ENCODE peak calls at places on chromosomes 6 and 20, in eight cellular contexts. L is CD8-positive, alpha-beta T cell; D is fibroblast of lung; Q is heart right ventricle; V is stomach; Y is right atrium auricular region; K is colonic mucosa; E is A673. T is an unnamed sample.

GRCh38 chr6:56399250-56399671 is 151.9 kb upstream of the COL21A1 start:
- DNase-seq in Y (no peak), Q (no peak), E (no peak), K (no peak), L (no peak), V (no peak), D (peak; percentile 63), T (no peak)

GRCh38 chr6:153150767-153151440 is 19.8 kb upstream of the RGS17 start:
- DNase-seq in Q (no peak), V (peak; percentile 31), L (no peak), E (no peak), K (no peak), Y (no peak), D (no peak), T (no peak)

GRCh38 chr6:119142051-119142450 is 63.6 kb upstream of the FAM184A start:
- DNase-seq in V (no peak), Q (no peak), Y (no peak), E (no peak), L (no peak), D (no peak), K (no peak), T (no peak)

GRCh38 chr6:30883743-30884520 is at the start of gene DDR1:
- DNase-seq in Y (no peak), Q (peak; percentile 73), E (peak; percentile 83), V (peak; percentile 89), L (peak; percentile 46), D (peak; percentile 60), K (peak; percentile 86), T (peak; percentile 89)

GRCh38 chr6:147132889-147133288 is 71.3 kb upstream of the STXBP5 start:
- DNase-seq in V (no peak), E (peak; percentile 32), Y (no peak), Q (no peak), L (no peak), D (peak; percentile 76), K (no peak), T (no peak)

GRCh38 chr6:125300992-125301434 is 754 bp downstream of the HDDC2 start:
- DNase-seq in D (peak; percentile 47), Q (no peak), Y (no peak), L (no peak), E (no peak), K (no peak), V (no peak), T (no peak)

GRCh38 chr20:1900321-1900791 is 5.1 kb downstream of the SIRPA start:
- DNase-seq in Y (no peak), L (no peak), Q (peak; percentile 23), K (peak; percentile 47), E (peak; percentile 87), D (peak; percentile 81), V (peak; percentile 35), T (peak; percentile 74)

GRCh38 chr6:148760143-148760505 is 13.3 kb downstream of the UST start:
- DNase-seq in E (no peak), L (no peak), K (no peak), D (no peak), Q (no peak), Y (no peak), V (no peak), T (no peak)

GRCh38 chr6:125852587-125852986 is 61.8 kb downstream of the NCOA7 start:
- DNase-seq in L (no peak), Y (no peak), D (no peak), Q (no peak), K (no peak), E (no peak), V (no peak), T (no peak)

GRCh38 chr6:21491955-21492354 is 101.6 kb upstream of the SOX4 start:
- DNase-seq in E (no peak), Y (no peak), K (no peak), L (no peak), V (no peak), D (no peak), Q (no peak), T (no peak)

GRCh38 chr20:63191400-63191799 is 24.5 kb downstream of the YTHDF1 start:
- DNase-seq in E (no peak), Q (no peak), Y (no peak), K (peak; percentile 94), L (no peak), V (peak; percentile 82), D (peak; percentile 35), T (no peak)

DNA sequence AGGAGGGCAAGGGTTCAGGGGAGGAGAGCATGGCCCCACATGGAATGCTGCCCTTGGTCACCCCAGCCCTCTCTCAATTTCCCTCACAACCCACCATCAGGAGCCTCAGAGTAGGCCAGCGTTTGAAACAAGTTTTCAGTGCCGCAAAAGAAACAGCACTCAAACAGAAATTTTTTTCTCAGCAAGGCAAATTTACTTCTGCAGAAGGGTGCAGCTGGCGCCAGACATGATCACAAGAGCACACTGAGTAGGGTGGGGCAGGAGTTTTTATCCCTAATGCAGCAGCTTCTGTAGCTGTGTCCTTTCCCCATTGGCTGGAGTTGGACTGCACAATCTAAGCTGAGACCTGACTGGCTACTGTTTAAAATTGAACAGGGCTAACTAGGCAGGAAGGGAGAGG is 287.8 kb upstream of the CDYL start:
- DNase-seq in Y (no peak), E (no peak), L (no peak), Q (no peak), D (no peak), K (no peak), V (no peak), T (no peak)
- H3K9me3 ChIP-seq in Y (peaks cover 8% of the 10 kb centered on the region), E (peaks cover 12% of the 10 kb centered on the region), L (no peaks in the 10 kb centered on the region), Q (peaks cover 13% of the 10 kb centered on the region), D (no peaks in the 10 kb centered on the region), K (no peaks in the 10 kb centered on the region), V (peaks cover 7% of the 10 kb centered on the region), T (no peaks in the 10 kb centered on the region)

GRCh38 chr20:25695532-25696383 is 895 bp downstream of the ZNF337 start:
- DNase-seq in E (peak; percentile 18), D (peak; percentile 28), Y (no peak), L (no peak), K (peak; percentile 40), V (no peak), Q (no peak), T (no peak)

GRCh38 chr20:25697132-25697446 is 436 bp upstream of the ZNF337 start:
- DNase-seq in V (no peak), Y (no peak), K (no peak), L (no peak), E (no peak), D (no peak), Q (no peak), T (no peak)

GRCh38 chr20:25705830-25706351 is 9.2 kb upstream of the ZNF337 start:
- DNase-seq in Y (no peak), L (no peak), V (no peak), K (no peak), Q (no peak), E (no peak), D (no peak), T (no peak)

GRCh38 chr20:25696384-25697131 is at the start of gene ZNF337:
- DNase-seq in V (peak; percentile 95), E (peak; percentile 97), D (peak; percentile 94), Y (peak; percentile 97), K (peak; percentile 95), L (peak; percentile 88), Q (peak; percentile 96), T (peak; percentile 97)

DNA sequence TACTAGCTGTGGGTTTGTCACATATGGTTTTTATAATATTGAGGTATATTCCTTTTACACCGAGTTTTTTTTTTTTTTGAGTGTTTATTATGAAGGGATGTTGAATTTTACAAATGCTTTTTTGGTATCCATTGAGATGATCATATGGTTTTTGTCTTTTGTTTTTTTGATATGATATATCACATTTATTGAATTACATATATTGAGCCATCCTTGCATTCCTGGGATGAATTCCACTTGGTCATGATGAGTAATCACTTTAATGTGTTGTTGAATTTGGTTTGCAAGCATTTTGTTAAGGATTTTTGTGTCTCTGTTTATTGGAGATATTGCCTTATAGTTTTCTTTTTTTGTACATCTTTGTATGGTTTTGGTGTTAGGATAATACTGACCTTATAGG is 3.3 kb upstream of the ZNF337 start:
- DNase-seq in E (no peak), D (no peak), V (no peak), L (no peak), Q (no peak), K (no peak), Y (no peak), T (no peak)
- H3K27me3 ChIP-seq in E (peaks cover 6% of the 10 kb centered on the region), D (no peaks in the 10 kb centered on the region), V (no peaks in the 10 kb centered on the region), L (no peaks in the 10 kb centered on the region), Q (no peaks in the 10 kb centered on the region), K (no peaks in the 10 kb centered on the region), Y (no peaks in the 10 kb centered on the region), T (no peaks in the 10 kb centered on the region)

DNA sequence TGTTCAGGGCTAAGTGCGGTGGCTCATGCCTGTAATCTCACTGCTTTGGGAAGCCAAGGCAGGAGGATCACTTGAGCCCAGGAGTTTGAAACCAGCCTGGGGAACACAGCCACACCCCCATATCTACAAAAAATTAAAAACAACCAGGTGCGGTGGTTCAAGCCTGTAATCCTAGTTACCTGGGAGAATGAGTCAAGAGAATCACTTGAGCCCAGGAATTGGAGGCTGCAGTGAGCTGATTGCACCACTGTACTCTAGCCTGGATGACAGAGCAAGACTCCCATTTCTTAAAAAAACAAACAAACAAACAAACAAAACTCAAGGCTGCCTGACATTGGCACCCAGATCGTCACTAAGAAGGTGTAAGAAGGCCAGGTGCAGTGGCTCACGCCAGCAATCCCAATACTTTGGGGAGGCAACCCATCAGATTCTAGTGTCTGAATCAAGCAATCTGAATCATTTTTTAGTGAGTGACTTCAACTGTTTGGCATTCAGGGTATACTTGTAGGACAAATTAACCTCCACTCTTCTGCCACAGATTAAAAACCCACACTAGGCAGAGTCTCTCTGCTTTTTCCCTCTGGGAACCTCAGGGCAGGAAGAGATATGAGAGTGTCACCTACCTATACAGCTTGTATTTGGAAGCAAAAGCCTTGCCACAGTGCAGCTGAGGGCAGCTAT is 6.1 kb downstream of the PLAGL2 start:
- DNase-seq in V (no peak), Q (no peak), Y (no peak), D (peak; percentile 51), K (no peak), E (no peak), L (no peak), T (no peak)
- H3K36me3 ChIP-seq in V (peaks cover 56% of the 10 kb centered on the region), Q (peaks cover 41% of the 10 kb centered on the region), Y (peaks cover 52% of the 10 kb centered on the region), D (peaks cover 15% of the 10 kb centered on the region), K (peaks cover 14% of the 10 kb centered on the region), E (peaks cover 54% of the 10 kb centered on the region), L (peaks cover 26% of the 10 kb centered on the region), T (no peaks in the 10 kb centered on the region)

GRCh38 chr6:27448456-27448855 is 24.4 kb downstream of the ZNF184 start:
- DNase-seq in L (no peak), Y (no peak), E (no peak), Q (no peak), V (no peak), K (no peak), D (no peak), T (no peak)
- H3K9me3 ChIP-seq in L (peaks cover 49% of the 10 kb centered on the region), Y (peaks cover 73% of the 10 kb centered on the region), E (peaks cover 72% of the 10 kb centered on the region), Q (peaks cover 94% of the 10 kb centered on the region), V (peaks cover 35% of the 10 kb centered on the region), K (peaks cover 33% of the 10 kb centered on the region), D (peaks cover 6% of the 10 kb centered on the region), T (no peaks in the 10 kb centered on the region)

GRCh38 chr20:22430746-22431168 is 153.6 kb downstream of the FOXA2 start:
- DNase-seq in K (no peak), Q (no peak), E (no peak), V (no peak), Y (no peak), L (no peak), D (no peak), T (no peak)
- H3K27me3 ChIP-seq in K (no peaks in the 10 kb centered on the region), Q (peaks cover 15% of the 10 kb centered on the region), E (peaks cover 9% of the 10 kb centered on the region), V (no peaks in the 10 kb centered on the region), Y (no peaks in the 10 kb centered on the region), L (no peaks in the 10 kb centered on the region), D (no peaks in the 10 kb centered on the region), T (no peaks in the 10 kb centered on the region)